ENCODE peak calls at places on chromosomes 3 and 15, in seven cellular contexts. C is GM12878, G is HCT116, I is SK-N-SH, S is H1, R is K562, U is SK-N-MC. T is an unnamed sample.

GRCh38 chr3:127247292-127247691 is 40.6 kb downstream of the PRR20G start:
- DNase-seq in C (no peak), G (no peak), I (no peak), S (no peak), R (no peak), U (no peak), T (no peak)

GRCh38 chr15:77840962-77841361 is 208.2 kb upstream of the LINGO1 start:
- DNase-seq in C (no peak), G (no peak), I (no peak), S (no peak), R (no peak), U (no peak), T (no peak)

GRCh38 chr15:92619380-92620101 is 36.0 kb downstream of the FAM174B start:
- DNase-seq in C (no peak), G (no peak), I (no peak), S (no peak), R (no peak), U (no peak), T (peak)

GRCh38 chr3:52085883-52086282 is 29.5 kb upstream of the DUSP7 start:
- DNase-seq in C (no peak), G (no peak), I (no peak), S (no peak), R (no peak), U (no peak), T (no peak)

GRCh38 chr3:128487813-128488635 is 5.0 kb downstream of the GATA2 start:
- DNase-seq in C (no peak), G (peak), I (peak), S (peak), R (peak), U (no peak), T (peak)

GRCh38 chr3:124381565-124382333 is 348.5 kb upstream of the UMPS start:
- DNase-seq in C (no peak), G (no peak), I (no peak), S (no peak), R (no peak), U (no peak), T (no peak)

GRCh38 chr3:70179111-70179510 is 133.3 kb downstream of the MDFIC2 start:
- DNase-seq in C (peak), G (no peak), I (no peak), S (no peak), R (no peak), U (no peak), T (no peak)

GRCh38 chr3:177441813-177442646 is 244.7 kb upstream of the TBL1XR1 start:
- DNase-seq in C (peak), G (no peak), I (no peak), S (no peak), R (no peak), U (no peak), T (no peak)

GRCh38 chr15:85289677-85290365 is 90.6 kb upstream of the AKAP13 start:
- DNase-seq in C (no peak), G (peak), I (peak), S (no peak), R (no peak), U (no peak), T (peak)

GRCh38 chr15:59401810-59402569 is 29.3 kb upstream of the MYO1E start:
- DNase-seq in C (no peak), G (no peak), I (no peak), S (no peak), R (no peak), U (no peak), T (no peak)

DNA sequence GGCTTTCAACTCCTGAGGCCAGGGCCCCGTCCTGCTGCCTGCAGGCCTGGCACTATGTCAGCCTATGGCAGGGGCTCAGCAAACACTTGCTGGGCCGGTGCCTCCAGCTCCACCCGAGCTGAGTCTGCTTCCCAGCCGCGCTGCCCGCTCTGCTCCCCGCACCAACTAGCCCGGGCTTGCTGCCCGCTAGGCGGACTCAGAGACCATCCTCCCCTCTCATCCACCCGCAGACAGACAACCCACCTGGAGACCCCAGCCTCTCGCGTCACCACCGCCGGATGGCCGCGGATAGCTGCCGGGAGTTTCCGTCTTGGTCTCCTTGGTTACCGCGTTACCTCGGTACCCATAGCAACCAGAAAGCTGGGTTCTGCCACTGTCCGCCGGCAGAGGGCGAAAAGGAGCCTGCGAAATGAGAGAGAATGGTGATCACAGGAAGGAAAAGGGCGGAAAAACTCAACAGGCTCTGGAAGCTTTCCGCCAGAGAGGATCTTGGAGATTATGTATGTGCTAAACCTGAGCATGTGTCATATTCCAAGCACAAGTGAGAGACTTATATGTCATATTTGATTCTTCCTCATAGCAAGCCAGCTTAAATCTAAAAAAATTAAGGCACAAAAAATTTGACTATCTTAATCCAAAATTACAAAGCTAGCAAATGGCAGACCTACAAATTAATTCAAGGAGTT is at the start of gene ZBBX:
- DNase-seq in C (peak), G (peak), I (peak), S (peak), R (peak), U (peak), T (peak)
- TF ChIP-seq POLR2AphosphoS5 in C (no peak), G (no peak), I (no peak), S (no peak), R (no peak), U (no peak), T (no peak)

DNA sequence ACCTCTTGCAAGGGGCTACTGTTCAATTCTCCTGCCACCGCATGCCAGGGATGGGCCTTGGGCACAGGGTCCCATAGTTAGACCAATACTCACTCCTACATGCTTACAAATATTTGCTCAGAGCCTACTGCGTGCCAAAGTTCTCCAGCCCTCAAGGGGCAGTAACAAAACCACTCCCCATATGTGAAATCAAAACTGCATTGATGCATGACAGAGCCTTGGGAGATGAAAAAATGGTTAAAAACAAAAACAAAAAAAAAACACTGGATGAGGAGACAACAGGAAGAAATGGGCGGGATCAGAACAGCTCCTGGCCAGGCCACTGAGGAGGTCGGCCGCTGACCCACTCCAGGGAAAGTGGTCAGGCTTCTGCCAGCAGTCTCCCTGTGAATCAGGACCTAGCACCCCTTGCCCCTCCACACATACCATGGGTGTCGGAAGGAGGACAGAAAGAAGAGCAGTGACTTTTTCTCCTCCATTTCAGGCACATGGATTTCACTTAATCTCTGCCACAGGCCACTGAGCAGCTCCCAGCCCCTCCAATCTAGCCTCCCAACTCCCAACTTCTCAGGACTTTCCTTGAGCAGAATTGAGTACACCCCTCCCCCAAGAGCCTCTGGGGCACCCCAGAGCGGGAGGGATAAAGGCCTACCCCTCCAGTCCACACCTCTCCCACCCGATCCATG is 2.8 kb downstream of the PLXNB1 start:
- DNase-seq in C (no peak), G (no peak), I (no peak), S (no peak), R (no peak), U (no peak), T (no peak)
- H3K9ac ChIP-seq in C (peak), G (no peak), I (no peak), S (no peak), R (no peak), U (no peak), T (no peak)

GRCh38 chr15:70866982-70867644 is 13.2 kb upstream of the LARP6 start:
- DNase-seq in C (no peak), G (no peak), I (no peak), S (no peak), R (no peak), U (no peak), T (no peak)

GRCh38 chr15:70859998-70860397 is 6.0 kb upstream of the LARP6 start:
- DNase-seq in C (no peak), G (no peak), I (no peak), S (no peak), R (no peak), U (no peak), T (no peak)

GRCh38 chr15:70859322-70859908 is 5.5 kb upstream of the LARP6 start:
- DNase-seq in C (no peak), G (no peak), I (no peak), S (no peak), R (no peak), U (no peak), T (no peak)

GRCh38 chr15:70867911-70868467 is 14.0 kb upstream of the LARP6 start:
- DNase-seq in C (no peak), G (no peak), I (peak), S (no peak), R (no peak), U (no peak), T (peak)

GRCh38 chr15:70863450-70864218 is 9.7 kb upstream of the LARP6 start:
- DNase-seq in C (no peak), G (peak), I (no peak), S (no peak), R (no peak), U (no peak), T (peak)
- H3K27ac ChIP-seq in C (no peak), G (no peak), I (peak), S (no peak), R (no peak), U (no peak), T (no peak)

DNA sequence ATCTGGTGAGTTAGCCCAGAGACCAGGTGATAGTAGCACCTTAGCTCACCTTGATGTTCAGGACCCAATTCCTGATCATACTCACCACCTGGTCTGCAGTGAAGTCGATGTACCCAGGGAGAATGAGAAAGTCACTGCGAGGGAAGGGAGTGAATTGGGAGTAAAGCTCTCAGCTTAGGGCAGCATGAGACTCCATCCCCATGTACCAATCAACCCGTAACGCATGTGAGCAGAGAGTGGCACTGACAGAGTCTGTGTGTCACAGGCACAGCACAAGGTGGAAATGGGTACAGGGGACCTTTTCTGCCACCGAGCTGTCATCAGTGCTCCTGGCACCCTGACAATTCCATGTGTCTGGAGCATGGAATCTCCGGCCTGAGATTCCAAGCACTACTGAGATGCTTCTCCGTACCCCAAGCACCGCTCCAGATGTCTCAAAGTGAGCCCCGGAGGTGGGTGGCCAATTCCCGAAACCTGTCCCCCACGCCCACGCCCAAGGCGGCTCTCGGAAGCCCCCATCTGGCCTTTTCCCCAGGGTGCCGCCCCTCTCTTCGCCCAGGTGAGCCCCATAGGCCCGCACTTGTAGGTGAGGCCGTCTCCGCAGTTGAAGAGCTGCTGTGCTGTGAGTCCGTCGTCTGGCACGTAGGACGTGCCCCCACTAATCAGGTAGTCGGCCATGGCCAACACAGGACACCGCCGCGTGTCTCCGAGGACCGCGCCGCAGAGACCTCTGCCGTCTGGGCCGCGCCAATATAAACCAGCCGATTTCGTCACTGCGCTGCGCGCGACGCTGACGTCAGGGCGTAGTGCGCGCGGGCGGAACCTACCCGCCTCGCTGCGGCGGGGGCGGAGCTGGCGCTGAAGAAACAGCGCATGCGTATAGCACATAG is at the start of gene IMPDH2:
- DNase-seq in C (peak), G (peak), I (peak), S (peak), R (peak), U (no peak), T (peak)
- TF ChIP-seq POLR2AphosphoS5 in C (peak), G (peak), I (peak), S (peak), R (peak), U (peak), T (peak)

DNA sequence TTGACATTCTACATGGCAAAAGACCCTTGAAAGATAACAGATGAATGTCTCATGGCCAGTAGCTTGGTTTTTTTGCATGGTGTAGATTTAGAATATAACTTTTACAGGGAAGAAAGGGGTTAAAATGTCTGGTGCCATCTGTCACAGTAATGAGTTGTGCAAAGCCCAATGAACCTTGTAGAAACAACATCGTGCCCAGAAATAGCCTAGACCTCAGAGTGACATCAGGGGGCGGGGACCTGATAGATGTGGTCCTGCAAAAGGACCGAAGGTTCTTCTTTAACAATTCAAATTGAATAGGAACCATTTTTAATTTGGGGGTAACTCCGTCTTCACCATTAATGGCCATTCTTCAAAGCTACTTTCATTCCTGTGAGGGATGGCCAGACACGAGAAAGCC is 254.1 kb upstream of the CTDSPL start:
- DNase-seq in C (no peak), G (no peak), I (no peak), S (no peak), R (no peak), U (no peak), T (no peak)
- H3K9ac ChIP-seq in C (no peak), G (no peak), I (no peak), S (no peak), R (no peak), U (no peak), T (no peak)

DNA sequence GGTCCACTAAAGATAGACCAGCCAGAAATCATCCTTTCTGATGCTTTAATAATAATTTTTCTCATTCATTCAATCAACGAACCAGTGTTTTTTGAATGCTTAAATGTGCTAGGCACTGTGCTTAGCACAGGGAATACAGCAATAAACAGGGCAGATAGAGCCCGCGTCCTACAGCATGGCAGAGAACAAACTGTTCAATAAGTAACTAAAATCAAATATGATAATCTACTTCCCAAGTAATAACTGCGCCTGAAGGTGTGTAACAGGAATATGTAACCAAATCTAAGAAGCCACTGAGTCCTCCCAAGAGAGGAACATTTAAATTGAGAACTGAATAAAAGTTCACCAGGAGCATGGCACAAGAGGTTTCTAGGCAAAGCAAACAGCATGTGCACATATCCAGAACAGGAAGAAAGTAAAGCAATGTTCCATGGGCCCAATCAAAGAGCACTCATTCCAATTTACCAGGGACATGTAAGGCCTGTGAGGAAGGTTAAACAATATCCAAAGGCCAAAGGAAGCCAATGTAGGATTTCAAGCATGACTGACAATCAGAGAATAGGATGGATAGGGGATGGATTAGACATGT is 311.0 kb upstream of the RARB start:
- DNase-seq in C (no peak), G (no peak), I (no peak), S (no peak), R (no peak), U (no peak), T (no peak)
- H3K27ac ChIP-seq in C (no peak), G (no peak), I (no peak), S (no peak), R (no peak), U (no peak), T (no peak)

T was measured in endothelial cell of umbilical vein.